ENCODE peak calls at places on chromosomes 6 and 20, in six cellular contexts. J is GM13977; R is iPS DF 19.7; K is CD8-positive, alpha-beta T cell; E is kidney glomerular epithelial cell; A is left lung. L is an unnamed sample.

GRCh38 chr20:29878777-29879442 is 1378.6 kb upstream of the DEFB115 start:
- DNase-seq in J (peak), R (no peak), K (no peak), E (no peak), A (peak), L (no peak)

GRCh38 chr20:34473262-34473883 is 42.8 kb upstream of the DYNLRB1 start:
- DNase-seq in J (peak), R (no peak), K (no peak), E (no peak), A (no peak), L (no peak)

GRCh38 chr20:9939231-9939630 is 95.6 kb upstream of the ANKEF1 start:
- DNase-seq in J (no peak), R (no peak), K (no peak), E (no peak), A (no peak), L (no peak)

GRCh38 chr20:62481441-62482135 is 5.8 kb upstream of the GATA5 start:
- DNase-seq in J (no peak), R (no peak), K (no peak), E (no peak), A (no peak), L (no peak)

GRCh38 chr20:50397058-50397457 is 113.1 kb upstream of the PTPN1 start:
- DNase-seq in J (no peak), R (no peak), K (no peak), E (no peak), A (no peak), L (no peak)

GRCh38 chr20:1619861-1620444 is at the start of gene SIRPB1:
- DNase-seq in J (no peak), R (no peak), K (no peak), E (no peak), A (no peak), L (no peak)

GRCh38 chr6:134342211-134342610 is 24.3 kb upstream of the SGK1 start:
- DNase-seq in J (no peak), R (no peak), K (no peak), E (no peak), A (no peak), L (no peak)

GRCh38 chr6:138765896-138766487 is 7.6 kb upstream of the CCDC28A start:
- DNase-seq in J (peak), R (no peak), K (no peak), E (peak), A (no peak), L (peak)

GRCh38 chr6:156345700-156346099 is 431.5 kb upstream of the ARID1B start:
- DNase-seq in J (no peak), R (no peak), K (no peak), E (no peak), A (no peak), L (no peak)

GRCh38 chr20:64055893-64056638 is 6.6 kb upstream of the SOX18 start:
- DNase-seq in J (peak), R (no peak), K (no peak), E (peak), A (no peak), L (no peak)

GRCh38 chr20:31523361-31524283 is 9.4 kb downstream of the HM13 start:
- DNase-seq in J (no peak), R (no peak), K (no peak), E (no peak), A (no peak), L (no peak)

GRCh38 chr20:4195499-4195898 is 180.1 kb upstream of the RNF24 start:
- DNase-seq in J (no peak), R (no peak), K (no peak), E (no peak), A (no peak), L (no peak)

GRCh38 chr20:34998331-34998950 is 42.8 kb downstream of the MYH7B start:
- DNase-seq in J (no peak), R (no peak), K (no peak), E (no peak), A (peak), L (no peak)

GRCh38 chr20:10259166-10259565 is 40.5 kb downstream of the SNAP25 start:
- DNase-seq in J (no peak), R (no peak), K (no peak), E (no peak), A (no peak), L (no peak)

GRCh38 chr20:709864-710761 is 34.5 kb upstream of the SCRT2 start:
- DNase-seq in J (no peak), R (no peak), K (no peak), E (no peak), A (no peak), L (no peak)

GRCh38 chr6:148349466-148349865 is 6.8 kb downstream of the SASH1 start:
- DNase-seq in J (no peak), R (no peak), K (no peak), E (no peak), A (no peak), L (no peak)

GRCh38 chr6:100160913-100161312 is 166.9 kb upstream of the MCHR2 start:
- DNase-seq in J (no peak), R (peak), K (no peak), E (no peak), A (no peak), L (peak)

GRCh38 chr6:119077643-119078448 is 618 bp downstream of the FAM184A start:
- DNase-seq in J (peak), R (no peak), K (peak), E (no peak), A (peak), L (peak)

GRCh38 chr20:20017852-20018245 is 687 bp downstream of the NAA20 start:
- DNase-seq in J (no peak), R (no peak), K (no peak), E (no peak), A (no peak), L (no peak)

GRCh38 chr6:15274696-15275387 is 29.0 kb downstream of the JARID2 start:
- DNase-seq in J (no peak), R (no peak), K (no peak), E (no peak), A (no peak), L (no peak)

GRCh38 chr6:111677186-111677990 is 71.7 kb upstream of the TRAF3IP2 start:
- DNase-seq in J (no peak), R (peak), K (no peak), E (peak), A (no peak), L (no peak)

GRCh38 chr6:166998256-166999144 is 697 bp upstream of the CEP43 start:
- DNase-seq in J (peak), R (no peak), K (no peak), E (no peak), A (peak), L (no peak)

GRCh38 chr20:64035933-64036345 is at the start of gene C20orf204:
- DNase-seq in J (no peak), R (no peak), K (no peak), E (no peak), A (no peak), L (no peak)

GRCh38 chr20:58890454-58891075 is 38.0 kb downstream of the GNAS start:
- DNase-seq in J (peak), R (no peak), K (peak), E (peak), A (peak), L (no peak)

GRCh38 chr20:39269031-39269461 is 306.9 kb downstream of the DHX35 start:
- DNase-seq in J (peak), R (no peak), K (peak), E (peak), A (peak), L (no peak)

GRCh38 chr20:8943638-8944037 is 125.2 kb upstream of the PLCB4 start:
- DNase-seq in J (no peak), R (no peak), K (no peak), E (no peak), A (no peak), L (no peak)

GRCh38 chr6:35327349-35328027 is 14.9 kb upstream of the PPARD start:
- DNase-seq in J (peak), R (no peak), K (peak), E (peak), A (no peak), L (no peak)